ENCODE peak calls at places on chromosomes 4 and X, in ten cellular contexts. T is endodermal cell, X is pancreas, U is body of pancreas, L is heart left ventricle, P is IMR-90, H is tibial artery, M is prostate gland, Y is PC-9, A is ovary. O is an unnamed sample. For H3K4me1, the result is how much of the 10 kb centered on the place peaks cover.

GRCh38 chrX:97380200-97380599 is 496.5 kb downstream of the RPA4 start:
- DNase-seq in T (no peak), X (no peak), U (no peak), L (no peak), P (no peak), H (no peak), M (no peak), Y (no peak), A (no peak), O (no peak)

GRCh38 chr4:113678651-113679050 is 82.9 kb downstream of the CAMK2D start:
- DNase-seq in T (no peak), X (no peak), U (no peak), L (no peak), P (peak), H (no peak), M (no peak), Y (no peak), A (no peak), O (no peak)

GRCh38 chr4:40909363-40909876 is 159.7 kb downstream of the NSUN7 start:
- DNase-seq in T (no peak), X (no peak), U (no peak), L (no peak), P (peak), H (no peak), M (no peak), Y (peak), A (no peak), O (no peak)

GRCh38 chr4:147846318-147847135 is 114.6 kb downstream of the ARHGAP10 start:
- DNase-seq in T (no peak), X (no peak), U (no peak), L (no peak), P (no peak), H (no peak), M (no peak), Y (no peak), A (no peak), O (no peak)

GRCh38 chr4:145937021-145937861 is 1.4 kb downstream of the ZNF827 start:
- DNase-seq in T (peak), X (peak), U (peak), L (peak), P (peak), H (peak), M (peak), Y (peak), A (peak), O (peak)

GRCh38 chr4:54482529-54482961 is 175.2 kb upstream of the KIT start:
- DNase-seq in T (no peak), X (no peak), U (no peak), L (no peak), P (peak), H (no peak), M (no peak), Y (no peak), A (no peak), O (no peak)

GRCh38 chr4:84971319-84971932 is 4.9 kb upstream of the WDFY3 start:
- DNase-seq in T (no peak), X (no peak), U (no peak), L (no peak), P (peak), H (no peak), M (no peak), Y (no peak), A (no peak), O (no peak)

GRCh38 chrX:104987063-104987462 is 233.4 kb downstream of the TEX13A start:
- DNase-seq in T (no peak), X (no peak), U (no peak), L (no peak), P (no peak), H (no peak), M (no peak), Y (no peak), A (no peak), O (no peak)

GRCh38 chr4:177511611-177512010 is 69.4 kb upstream of the AGA start:
- DNase-seq in T (no peak), X (no peak), U (peak), L (no peak), P (no peak), H (no peak), M (peak), Y (peak), A (no peak), O (no peak)

GRCh38 chr4:41110050-41110449 is 104.3 kb downstream of the APBB2 start:
- DNase-seq in T (no peak), X (no peak), U (no peak), L (no peak), P (no peak), H (no peak), M (no peak), Y (no peak), A (no peak), O (no peak)

GRCh38 chrX:126552313-126553022 is at the start of gene DCAF12L1:
- DNase-seq in T (peak), X (peak), U (no peak), L (no peak), P (no peak), H (no peak), M (no peak), Y (no peak), A (peak), O (peak)

DNA sequence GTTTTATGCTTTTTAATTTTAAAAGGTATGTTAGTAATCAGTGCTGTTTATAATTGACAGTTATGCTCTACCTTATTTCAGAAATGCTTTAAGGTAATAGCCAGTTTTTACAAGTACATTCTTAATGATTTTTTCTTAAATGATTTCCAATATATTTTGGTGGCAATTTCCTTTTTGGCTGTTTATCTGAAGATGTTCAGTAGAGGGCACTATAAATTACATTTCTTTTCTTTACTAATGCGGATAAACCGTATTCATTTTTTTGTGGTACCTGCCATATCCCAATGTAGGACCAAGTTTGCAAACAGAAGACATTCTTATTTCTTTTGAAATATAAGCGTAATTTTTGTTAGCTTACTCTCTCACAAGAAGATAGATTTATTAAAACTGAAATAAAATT is 65.4 kb downstream of the CCKAR start:
- DNase-seq in T (no peak), X (no peak), U (no peak), L (no peak), P (no peak), H (no peak), M (no peak), Y (no peak), A (no peak), O (no peak)
- TF ChIP-seq CTCF in T (peak), X (no peak), U (no peak), L (no peak), P (peak), H (no peak), M (no peak), Y (no peak), A (no peak), O (peak)

GRCh38 chr4:3936184-3936583 is 170.0 kb downstream of the ADRA2C start:
- DNase-seq in T (peak), X (no peak), U (no peak), L (no peak), P (no peak), H (no peak), M (no peak), Y (no peak), A (no peak), O (no peak)
- H3K4me1 ChIP-seq in T (under half), X (under half), U (under half), L (under half), P (under half), H (under half), M (under half), Y (under half), A (under half), O (under half)

DNA sequence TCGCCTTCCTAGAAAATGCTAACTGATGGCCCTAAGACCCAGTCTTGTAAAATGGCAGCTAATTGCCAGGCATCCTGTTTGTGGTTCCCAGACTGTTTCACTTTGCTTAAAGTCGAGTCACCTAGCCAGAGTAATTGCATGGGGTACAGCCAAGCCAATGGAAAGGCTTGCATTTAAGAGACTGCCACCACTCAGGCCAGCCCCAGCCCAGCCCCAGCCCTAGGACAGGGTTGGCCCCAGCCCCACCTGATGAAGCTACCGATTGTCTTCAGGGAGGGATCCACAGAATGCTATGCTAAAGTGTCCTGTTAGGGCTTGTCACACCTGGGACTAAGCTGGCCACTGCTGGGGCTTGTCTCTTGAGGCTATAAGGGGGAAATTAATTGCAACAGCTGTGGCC is 194.6 kb upstream of the KLF3 start:
- DNase-seq in T (no peak), X (no peak), U (no peak), L (no peak), P (no peak), H (no peak), M (no peak), Y (no peak), A (no peak), O (no peak)
- TF ChIP-seq CTCF in T (no peak), X (no peak), U (no peak), L (no peak), P (no peak), H (no peak), M (no peak), Y (no peak), A (no peak), O (no peak)

DNA sequence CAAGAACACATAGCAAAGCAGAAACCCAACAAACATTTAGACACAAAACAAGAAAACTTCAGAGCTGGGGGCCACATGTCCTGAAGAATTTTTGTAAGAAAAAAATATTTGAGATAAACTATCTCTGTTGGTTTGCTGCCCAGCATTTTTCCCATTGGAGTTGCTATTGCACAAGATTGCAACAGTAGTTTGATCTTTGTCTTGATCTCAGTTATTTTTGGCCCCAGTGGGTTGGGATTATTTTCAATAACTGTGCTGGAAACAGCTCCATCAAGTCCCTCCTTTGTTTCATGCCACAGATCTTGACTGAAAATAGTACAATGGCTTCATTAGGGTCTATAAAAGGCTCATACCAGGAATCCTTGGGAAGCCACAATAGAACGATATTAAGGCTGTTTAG is 103.8 kb upstream of the RAI2 start:
- DNase-seq in T (no peak), X (no peak), U (no peak), L (no peak), P (no peak), H (no peak), M (no peak), Y (no peak), A (no peak), O (no peak)
- H3K4me1 ChIP-seq in T (under half), X (under half), U (under half), L (under half), P (under half), H (under half), M (under half), Y (under half), A (under half), O (under half)